ENCODE peak calls at places on chromosome 9, in eight cellular contexts. L, G, Y, J, X, S, Q and N are unnamed samples.

GRCh38 chr9:37968228-37968672 is 64.3 kb upstream of the SLC25A51 start:
- DNase-seq in S (no peak), Y (no peak), Q (no peak), L (no peak), J (peak), G (no peak), X (no peak), N (no peak)

GRCh38 chr9:72828281-72828731 is 124.5 kb downstream of the ALDH1A1 start:
- DNase-seq in X (no peak), J (no peak), S (no peak), Q (no peak), G (no peak), L (no peak), Y (no peak), N (no peak)

GRCh38 chr9:137368431-137369110 is 54.4 kb downstream of the EXD3 start:
- DNase-seq in L (no peak), Q (no peak), X (no peak), G (peak), S (peak), J (no peak), Y (peak), N (peak)

GRCh38 chr9:98619788-98620187 is 88.9 kb downstream of the GABBR2 start:
- DNase-seq in G (peak), Y (no peak), Q (no peak), J (no peak), X (no peak), S (no peak), L (no peak), N (peak)

GRCh38 chr9:18864516-18864915 is 168.5 kb downstream of the SAXO1 start:
- DNase-seq in S (no peak), G (no peak), J (no peak), X (no peak), L (no peak), Q (no peak), Y (no peak), N (no peak)

GRCh38 chr9:136512651-136513066 is 29.8 kb upstream of the SEC16A start:
- DNase-seq in L (no peak), G (no peak), Y (no peak), J (no peak), S (no peak), X (no peak), Q (no peak), N (no peak)

GRCh38 chr9:94827584-94828304 is 101.2 kb downstream of the AOPEP start:
- DNase-seq in Y (no peak), J (peak), S (peak), X (no peak), L (no peak), G (no peak), Q (no peak), N (no peak)

GRCh38 chr9:25427898-25428297 is 250.3 kb downstream of the TUSC1 start:
- DNase-seq in Q (no peak), G (peak), X (no peak), J (no peak), L (no peak), S (no peak), Y (no peak), N (no peak)

GRCh38 chr9:120841930-120842684 is 615 bp downstream of the PSMD5 start:
- DNase-seq in X (no peak), Y (no peak), Q (no peak), J (peak), G (no peak), S (no peak), L (no peak), N (no peak)

GRCh38 chr9:123348317-123348992 is 7.5 kb upstream of the CRB2 start:
- DNase-seq in L (no peak), G (no peak), Y (no peak), Q (no peak), S (no peak), J (no peak), X (no peak), N (no peak)

GRCh38 chr9:71760901-71761300 is 7.4 kb downstream of the CEMIP2 start:
- DNase-seq in L (no peak), S (peak), X (no peak), G (no peak), Y (no peak), J (no peak), Q (no peak), N (no peak)

GRCh38 chr9:127008076-127008475 is 93.5 kb downstream of the RALGPS1 start:
- DNase-seq in S (no peak), G (no peak), X (no peak), Q (no peak), Y (no peak), L (no peak), J (no peak), N (no peak)

DNA sequence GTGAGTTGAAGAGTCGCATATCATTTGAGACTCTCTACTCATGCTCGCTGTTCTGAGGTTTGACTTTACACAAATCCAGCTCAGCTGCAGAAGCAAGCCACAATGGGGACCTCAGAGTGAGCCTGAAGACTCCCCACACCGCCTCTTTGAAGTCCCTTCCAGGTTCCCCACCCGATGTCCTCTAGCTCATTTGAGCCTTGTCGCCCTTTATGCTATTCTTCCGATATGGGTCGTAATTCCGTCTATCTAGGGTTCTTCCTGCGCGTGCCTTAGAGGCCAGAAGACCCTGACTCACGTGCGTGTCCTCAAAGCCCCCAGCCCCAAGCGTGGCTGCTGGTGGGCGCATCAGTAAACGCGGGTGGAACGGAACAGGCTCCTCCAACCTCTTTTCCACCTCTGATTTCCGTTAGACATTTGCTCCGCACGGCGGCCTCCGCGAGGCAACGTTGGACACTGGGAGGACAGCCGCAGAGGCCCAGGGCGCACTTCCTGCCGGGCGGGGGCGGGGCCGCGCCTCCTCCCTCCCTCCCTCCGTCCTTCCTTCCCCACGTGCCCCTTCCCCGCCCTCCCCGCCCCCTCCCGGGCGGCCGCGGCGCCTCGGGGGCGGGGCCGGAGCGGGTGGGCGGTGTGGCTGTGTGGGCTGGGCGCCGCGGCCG is at the start of gene SNX30:
- DNase-seq in Q (peak), L (peak), S (peak), J (peak), G (peak), X (peak), Y (peak), N (peak)
- TF ChIP-seq POLR2A in Q (peak), L (peak), S (peak), J (peak), G (no peak), X (peak), Y (no peak), N (peak)

DNA sequence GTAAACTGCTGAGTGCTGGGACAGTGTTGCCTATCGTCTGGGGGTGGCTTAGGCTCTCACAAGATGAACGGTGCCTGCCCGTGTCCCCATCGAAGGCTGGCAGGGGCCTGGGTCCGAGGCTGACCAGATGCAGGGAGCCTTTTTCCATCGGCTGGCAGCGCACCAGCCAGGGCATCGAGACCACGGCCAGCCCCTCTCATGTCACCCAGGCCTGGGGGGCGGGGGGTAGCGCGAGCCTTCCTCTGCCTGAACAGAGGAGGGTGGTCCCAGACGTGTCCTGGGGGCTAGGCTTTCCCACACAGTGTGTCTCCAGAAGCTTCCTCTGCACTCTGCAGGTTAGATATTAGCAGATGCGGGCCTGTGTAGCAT is 17.3 kb downstream of the FGD3 start:
- DNase-seq in S (no peak), X (no peak), L (no peak), Q (no peak), Y (no peak), J (no peak), G (peak), N (no peak)
- H3K4me3 ChIP-seq in S (peak), X (peak), L (peak), Q (peak), Y (peak), J (no peak), G (peak), N (no peak)

DNA sequence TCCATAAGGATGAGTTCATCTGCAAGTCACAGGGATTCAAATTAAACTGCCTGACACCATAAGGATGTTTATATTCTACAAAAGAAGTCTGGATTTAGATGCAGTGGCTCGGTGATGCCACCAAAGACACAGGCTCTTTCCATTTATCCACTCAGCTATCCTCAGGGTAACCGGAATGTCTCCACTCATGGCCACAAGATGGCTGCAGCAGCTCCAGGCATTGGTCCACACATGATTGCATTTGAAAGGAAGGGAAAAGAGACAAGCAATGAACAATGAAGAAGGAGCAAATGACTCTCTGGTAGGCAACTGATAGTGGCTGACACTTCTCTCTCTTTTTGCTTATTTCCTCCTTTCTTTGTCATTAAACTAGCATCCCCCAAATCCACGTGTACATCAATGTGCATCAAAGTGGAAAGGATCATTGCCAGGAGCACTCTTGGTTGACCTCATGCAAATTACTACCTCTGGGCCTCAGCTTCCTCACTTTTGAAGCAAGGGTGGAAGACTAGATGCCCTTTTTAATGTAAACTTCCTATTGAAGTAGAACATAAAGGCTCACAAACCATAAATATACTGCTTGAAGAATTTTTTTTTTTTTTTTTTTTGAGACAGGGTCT is 7.2 kb upstream of the SNX30 start:
- DNase-seq in S (no peak), X (no peak), G (no peak), L (no peak), Y (no peak), J (no peak), Q (no peak), N (no peak)
- TF ChIP-seq CTCF in S (peak), X (no peak), G (no peak), L (no peak), Y (no peak), J (peak), Q (no peak), N (no peak)

DNA sequence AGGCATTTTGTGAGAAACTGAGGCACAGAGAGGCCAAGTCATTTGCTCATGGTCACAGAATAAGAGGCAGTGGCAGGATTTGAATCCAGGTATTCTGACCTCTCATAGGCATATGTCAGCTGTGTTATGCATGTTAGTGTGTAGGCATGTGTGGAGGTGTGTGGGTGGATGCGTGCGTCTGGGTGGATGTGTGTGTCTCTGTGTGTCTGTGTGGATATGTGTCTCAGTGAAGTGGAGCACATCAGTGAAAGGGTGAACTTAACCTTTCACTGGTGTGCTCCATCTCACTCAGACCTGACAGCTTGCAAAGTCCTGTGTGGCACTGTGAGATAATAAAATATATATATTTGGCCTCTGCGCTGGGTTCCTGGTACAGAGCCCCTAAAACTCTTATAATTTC is 32.0 kb upstream of the SMU1 start:
- DNase-seq in S (no peak), X (no peak), Q (no peak), J (no peak), G (no peak), L (no peak), Y (no peak), N (no peak)
- TF ChIP-seq POLR2A in S (no peak), X (no peak), Q (no peak), J (no peak), G (no peak), L (no peak), Y (no peak), N (no peak)

GRCh38 chr9:92728831-92729734 is 35.5 kb downstream of the BICD2 start:
- DNase-seq in G (peak), S (peak), X (peak), Y (peak), Q (no peak), J (peak), L (no peak), N (peak)

GRCh38 chr9:92726348-92726747 is 38.3 kb downstream of the BICD2 start:
- DNase-seq in Q (no peak), G (peak), S (no peak), Y (no peak), L (no peak), X (peak), J (no peak), N (no peak)

GRCh38 chr9:92726971-92727715 is 37.5 kb downstream of the BICD2 start:
- DNase-seq in Q (no peak), S (peak), J (peak), L (no peak), Y (peak), G (peak), X (no peak), N (no peak)

GRCh38 chr9:92729735-92730155 is 34.9 kb downstream of the BICD2 start:
- DNase-seq in S (peak), Y (peak), L (no peak), Q (no peak), G (peak), J (no peak), X (no peak), N (peak)

GRCh38 chr9:92727716-92728700 is 36.6 kb downstream of the BICD2 start:
- DNase-seq in Y (peak), G (peak), Q (no peak), X (no peak), J (no peak), L (no peak), S (no peak), N (no peak)
- H3K4me3 ChIP-seq in Y (no peak), G (no peak), Q (no peak), X (no peak), J (no peak), L (no peak), S (no peak), N (no peak)

GRCh38 chr9:130539473-130540223 is 39.7 kb upstream of the FUBP3 start:
- DNase-seq in G (no peak), S (no peak), Y (no peak), Q (no peak), L (no peak), J (peak), X (no peak), N (no peak)

GRCh38 chr9:130532426-130532825 is 47.0 kb upstream of the FUBP3 start:
- DNase-seq in L (no peak), S (no peak), Y (no peak), G (no peak), Q (no peak), X (no peak), J (no peak), N (no peak)

GRCh38 chr9:130537346-130538050 is 41.9 kb upstream of the FUBP3 start:
- DNase-seq in Y (no peak), L (no peak), S (no peak), X (no peak), G (peak), Q (no peak), J (no peak), N (no peak)

GRCh38 chr9:130536594-130537215 is 42.7 kb upstream of the FUBP3 start:
- DNase-seq in L (no peak), J (no peak), Q (no peak), Y (no peak), S (no peak), X (no peak), G (no peak), N (no peak)

GRCh38 chr9:130535818-130536521 is 43.4 kb upstream of the FUBP3 start:
- DNase-seq in L (no peak), X (no peak), Y (no peak), S (no peak), Q (no peak), J (peak), G (no peak), N (no peak)
- TF ChIP-seq CTCF in L (no peak), X (no peak), Y (no peak), S (no peak), Q (no peak), J (no peak), G (no peak), N (no peak)

GRCh38 chr9:93001036-93001435 is 53.7 kb downstream of the FGD3 start:
- DNase-seq in Q (no peak), X (no peak), L (no peak), Y (no peak), G (no peak), S (no peak), J (no peak), N (no peak)
- TF ChIP-seq POLR2A in Q (no peak), X (no peak), L (no peak), Y (no peak), G (no peak), S (no peak), J (no peak), N (no peak)